ENCODE peak calls at places on chromosomes 16 and 17, in seven cellular contexts. F, M, H, U, Z, B and Q are unnamed samples.

GRCh38 chr16:67269766-67270165 is 9.6 kb upstream of the PLEKHG4 start:
- DNase-seq in F (peak), M (no peak), H (no peak), U (no peak), Z (no peak), B (no peak), Q (no peak)

GRCh38 chr17:27751622-27752490 is 48.5 kb downstream of the NOS2 start:
- DNase-seq in F (no peak), M (no peak), H (no peak), U (no peak), Z (no peak), B (no peak), Q (no peak)

GRCh38 chr17:60371818-60372510 is 20.0 kb downstream of the USP32 start:
- DNase-seq in F (no peak), M (no peak), H (no peak), U (no peak), Z (no peak), B (no peak), Q (no peak)

GRCh38 chr17:1108810-1109605 is 70.8 kb downstream of the ABR start:
- DNase-seq in F (peak), M (no peak), H (peak), U (no peak), Z (peak), B (peak), Q (no peak)

GRCh38 chr17:250487-251300 is 69.2 kb upstream of the DOC2B start:
- DNase-seq in F (no peak), M (no peak), H (no peak), U (no peak), Z (no peak), B (no peak), Q (no peak)

GRCh38 chr16:72191551-72191950 is 19.6 kb upstream of the PMFBP1 start:
- DNase-seq in F (peak), M (no peak), H (no peak), U (no peak), Z (no peak), B (no peak), Q (no peak)

GRCh38 chr16:3734758-3735221 is 17.5 kb upstream of the TRAP1 start:
- DNase-seq in F (no peak), M (no peak), H (no peak), U (no peak), Z (no peak), B (no peak), Q (no peak)

GRCh38 chr16:54974391-54974790 is 43.7 kb downstream of the IRX5 start:
- DNase-seq in F (no peak), M (no peak), H (peak), U (no peak), Z (no peak), B (no peak), Q (no peak)

GRCh38 chr17:622356-622755 is 92.3 kb downstream of the VPS53 start:
- DNase-seq in F (peak), M (no peak), H (no peak), U (no peak), Z (peak), B (no peak), Q (no peak)

GRCh38 chr16:69859105-69859969 is 91.8 kb upstream of the CLEC18A start:
- DNase-seq in F (peak), M (peak), H (peak), U (no peak), Z (no peak), B (peak), Q (no peak)

GRCh38 chr17:70053241-70054234 is 21.5 kb upstream of the KCNJ16 start:
- DNase-seq in F (peak), M (no peak), H (no peak), U (no peak), Z (no peak), B (no peak), Q (no peak)

GRCh38 chr16:8928467-8928957 is 35.2 kb downstream of the USP7 start:
- DNase-seq in F (peak), M (no peak), H (no peak), U (no peak), Z (no peak), B (no peak), Q (no peak)

GRCh38 chr16:38941-39892 is 14.2 kb downstream of the POLR3K start:
- DNase-seq in F (no peak), M (peak), H (no peak), U (no peak), Z (no peak), B (no peak), Q (no peak)

GRCh38 chr17:68511671-68512246 is 471 bp upstream of the PRKAR1A start:
- DNase-seq in F (peak), M (peak), H (peak), U (no peak), Z (peak), B (peak), Q (no peak)

GRCh38 chr16:5670198-5670597 is 572.6 kb upstream of the EEF2KMT start:
- DNase-seq in F (no peak), M (no peak), H (no peak), U (no peak), Z (no peak), B (no peak), Q (no peak)

GRCh38 chr17:79555543-79555942 is 55.3 kb downstream of the RBFOX3 start:
- DNase-seq in F (no peak), M (no peak), H (no peak), U (no peak), Z (no peak), B (no peak), Q (no peak)

GRCh38 chr16:57635266-57636097 is 7.1 kb downstream of the ADGRG1 start:
- DNase-seq in F (no peak), M (no peak), H (no peak), U (no peak), Z (no peak), B (no peak), Q (no peak)

GRCh38 chr17:7903154-7904103 is 12.7 kb downstream of the RNF227 start:
- DNase-seq in F (peak), M (no peak), H (no peak), U (no peak), Z (no peak), B (no peak), Q (no peak)

GRCh38 chr16:12186774-12187335 is 210.3 kb downstream of the SNX29 start:
- DNase-seq in F (peak), M (no peak), H (no peak), U (no peak), Z (no peak), B (no peak), Q (no peak)

GRCh38 chr17:2421315-2422147 is 20.7 kb upstream of the MNT start:
- DNase-seq in F (peak), M (no peak), H (no peak), U (no peak), Z (no peak), B (no peak), Q (no peak)

GRCh38 chr16:704552-705380 is 835 bp downstream of the FBXL16 start:
- DNase-seq in F (no peak), M (no peak), H (no peak), U (no peak), Z (no peak), B (no peak), Q (no peak)

GRCh38 chr17:62627219-62627903 is at the start of gene MRC2:
- DNase-seq in F (peak), M (peak), H (peak), U (no peak), Z (peak), B (peak), Q (no peak)

GRCh38 chr17:63096426-63096825 is 130.4 kb downstream of the TANC2 start:
- DNase-seq in F (no peak), M (no peak), H (no peak), U (no peak), Z (peak), B (no peak), Q (peak)

GRCh38 chr17:50696365-50696879 is 11.3 kb downstream of the ANKRD40 start:
- DNase-seq in F (no peak), M (no peak), H (no peak), U (no peak), Z (no peak), B (no peak), Q (no peak)

GRCh38 chr16:89409161-89409711 is 81.1 kb downstream of the ANKRD11 start:
- DNase-seq in F (peak), M (no peak), H (no peak), U (no peak), Z (peak), B (no peak), Q (no peak)

GRCh38 chr17:14300628-14301278 is at the start of gene HS3ST3B1:
- DNase-seq in F (peak), M (peak), H (peak), U (peak), Z (peak), B (peak), Q (peak)

GRCh38 chr16:10982430-10983174 is 38.2 kb downstream of the CLEC16A start:
- DNase-seq in F (no peak), M (no peak), H (no peak), U (no peak), Z (no peak), B (no peak), Q (peak)

GRCh38 chr17:10730956-10731879 is 1.4 kb upstream of the TMEM220 start:
- DNase-seq in F (no peak), M (no peak), H (no peak), U (no peak), Z (no peak), B (no peak), Q (no peak)
- TF ChIP-seq CTCF in F (no peak), M (no peak), H (no peak), U (no peak), Z (no peak), B (no peak), Q (no peak)

DNA sequence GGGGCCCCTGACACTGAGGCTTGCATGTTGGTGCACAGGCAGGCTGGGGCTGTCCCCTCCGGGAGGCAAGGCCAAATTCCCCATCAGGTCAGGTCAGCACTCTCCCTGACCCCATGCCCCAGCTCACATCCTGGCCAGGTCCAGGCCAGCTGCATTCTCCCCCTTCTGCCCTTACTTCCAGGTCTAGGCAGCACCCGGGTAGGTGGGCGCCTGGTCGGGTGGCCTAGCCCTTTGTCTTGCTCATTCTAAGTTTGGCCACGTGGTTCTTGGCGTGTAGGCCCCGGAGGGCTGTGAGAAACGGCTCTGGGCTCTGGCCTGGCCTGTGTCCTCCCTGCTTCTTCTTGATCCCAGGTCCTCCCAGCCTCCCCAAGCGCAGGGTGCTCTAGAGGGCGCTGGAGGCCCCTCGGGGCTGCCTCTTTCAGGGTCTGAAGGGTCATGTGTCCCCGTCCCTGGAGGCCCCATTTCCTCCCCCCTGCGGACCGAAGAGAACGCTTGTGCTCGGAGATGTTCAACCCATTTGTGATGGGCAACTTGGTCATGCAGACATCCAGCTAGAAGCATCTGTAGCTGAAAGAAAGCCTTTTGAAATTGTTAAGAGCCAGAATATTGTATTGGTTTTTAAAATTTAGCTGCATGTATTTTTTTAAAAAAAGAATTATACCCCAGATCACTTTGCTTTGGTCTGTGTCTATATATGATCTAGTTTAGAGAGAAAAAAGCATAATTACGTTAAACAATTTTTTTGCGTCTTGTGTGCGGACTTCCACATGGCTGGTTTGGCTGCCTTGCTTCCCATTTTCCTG is 6.7 kb downstream of the BAHCC1 start:
- DNase-seq in F (peak), M (no peak), H (no peak), U (no peak), Z (no peak), B (no peak), Q (no peak)
- TF ChIP-seq CTCF in F (peak), M (no peak), H (no peak), U (no peak), Z (peak), B (no peak), Q (peak)

DNA sequence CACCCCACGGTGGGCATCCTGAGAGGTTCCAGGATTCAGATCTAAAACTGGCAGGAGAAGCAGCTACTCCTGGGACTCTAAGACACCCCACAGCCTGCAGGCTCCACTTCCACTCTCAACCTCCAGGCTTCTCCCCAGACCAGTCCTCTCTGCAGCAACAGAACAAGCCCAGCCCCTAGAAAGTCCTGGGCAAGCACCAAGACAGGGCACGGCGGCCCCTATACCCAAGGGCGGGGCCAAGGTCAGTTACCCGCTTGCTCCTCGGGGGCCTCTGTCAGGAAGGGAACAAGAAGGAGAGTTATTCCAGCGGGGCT is 62.8 kb downstream of the MYO18A start:
- DNase-seq in F (no peak), M (no peak), H (no peak), U (no peak), Z (no peak), B (no peak), Q (no peak)
- TF ChIP-seq CTCF in F (no peak), M (no peak), H (peak), U (no peak), Z (peak), B (peak), Q (no peak)

DNA sequence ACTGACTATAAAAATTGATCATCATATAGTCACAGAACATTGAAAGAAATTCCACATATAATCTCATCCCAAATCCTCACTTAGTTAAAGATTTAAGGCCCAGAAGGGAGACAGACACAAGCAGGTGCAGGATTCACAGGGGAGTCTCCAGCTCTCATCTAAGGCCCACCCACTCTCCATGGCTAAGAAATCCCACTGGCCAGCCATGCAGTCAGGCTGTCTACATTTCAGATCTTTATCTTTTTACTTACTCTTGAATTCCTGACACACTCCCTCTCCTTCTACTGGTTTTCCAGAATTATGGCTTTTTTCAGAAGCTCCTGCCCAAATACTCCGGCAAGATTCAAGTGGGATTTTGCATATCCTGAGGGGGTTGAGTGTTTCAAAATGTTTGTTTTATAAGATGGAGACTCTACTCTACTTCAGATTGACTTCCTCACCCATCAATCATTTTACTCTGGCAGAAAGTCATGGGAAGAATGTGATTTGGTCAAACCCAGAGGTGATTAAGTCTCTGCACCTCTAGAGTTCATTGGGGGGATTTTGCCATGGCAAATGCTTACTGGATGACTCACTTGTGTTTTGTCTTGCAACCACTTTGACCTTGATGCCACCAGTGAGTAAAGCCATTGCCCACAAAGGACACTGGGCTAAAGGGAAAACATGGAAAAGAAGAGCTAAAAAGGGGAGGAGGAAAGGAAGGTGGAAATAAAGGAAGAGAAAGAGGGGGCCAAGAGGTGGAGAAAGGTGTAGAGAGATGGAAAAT is 688.8 kb upstream of the SALL1 start:
- DNase-seq in F (no peak), M (no peak), H (no peak), U (no peak), Z (peak), B (no peak), Q (no peak)
- TF ChIP-seq CTCF in F (no peak), M (no peak), H (no peak), U (no peak), Z (no peak), B (no peak), Q (no peak)

GRCh38 chr16:84088695-84089395 is 27.9 kb downstream of the MBTPS1 start:
- DNase-seq in F (no peak), M (no peak), H (no peak), U (no peak), Z (no peak), B (no peak), Q (no peak)
- TF ChIP-seq CTCF in F (peak), M (no peak), H (no peak), U (no peak), Z (peak), B (no peak), Q (no peak)

GRCh38 chr16:64468515-64469090 is 653.3 kb downstream of the CDH11 start:
- DNase-seq in F (no peak), M (no peak), H (no peak), U (no peak), Z (no peak), B (no peak), Q (no peak)

GRCh38 chr16:64469351-64469750 is 652.5 kb downstream of the CDH11 start:
- DNase-seq in F (no peak), M (no peak), H (no peak), U (no peak), Z (no peak), B (no peak), Q (no peak)

GRCh38 chr16:64470916-64471315 is 650.9 kb downstream of the CDH11 start:
- DNase-seq in F (peak), M (no peak), H (no peak), U (no peak), Z (no peak), B (no peak), Q (no peak)

GRCh38 chr16:64475627-64476351 is 646.1 kb downstream of the CDH11 start:
- DNase-seq in F (peak), M (no peak), H (no peak), U (no peak), Z (no peak), B (no peak), Q (no peak)

DNA sequence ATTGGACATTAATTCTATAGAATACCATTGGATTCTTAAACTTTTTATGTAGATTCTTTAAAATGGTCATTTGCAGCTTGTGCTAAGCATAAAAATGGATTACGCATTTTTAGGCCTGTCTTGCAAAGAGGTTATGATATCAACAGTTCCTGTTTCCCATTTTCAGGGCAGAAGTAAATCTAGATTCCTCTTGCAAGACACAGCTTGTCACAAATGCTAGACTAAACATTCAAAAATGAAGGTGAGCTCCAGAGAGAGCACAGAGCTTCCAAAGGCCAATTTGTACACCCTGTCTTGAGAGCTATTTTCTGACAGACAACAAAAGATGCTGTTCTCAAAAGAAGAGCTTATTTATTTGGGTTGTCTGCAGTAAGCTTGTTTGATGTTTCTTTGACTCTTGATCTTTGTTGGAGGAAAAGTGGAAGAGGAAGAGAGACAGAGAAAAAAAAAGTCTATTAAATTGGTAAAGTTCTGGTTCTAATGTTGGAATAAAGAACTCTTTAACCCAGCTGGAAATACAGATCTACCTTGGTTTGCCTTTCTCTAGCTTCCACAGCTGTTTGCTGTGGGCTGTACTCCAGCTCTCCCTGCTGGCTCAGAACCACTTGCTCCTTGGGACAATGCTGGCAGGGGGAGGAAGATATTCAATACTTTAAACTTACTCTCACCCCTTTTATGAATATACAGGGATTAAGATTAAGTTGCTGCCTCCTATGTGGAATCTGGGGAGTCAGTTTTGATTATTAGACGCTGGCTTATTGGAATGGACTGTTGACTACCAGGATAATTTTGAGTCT is 651.8 kb downstream of the CDH11 start:
- DNase-seq in F (peak), M (no peak), H (no peak), U (no peak), Z (no peak), B (no peak), Q (no peak)
- TF ChIP-seq CTCF in F (peak), M (no peak), H (no peak), U (no peak), Z (no peak), B (no peak), Q (peak)

GRCh38 chr17:75288359-75288758 is 874 bp downstream of the SLC25A19 start:
- DNase-seq in F (no peak), M (no peak), H (no peak), U (no peak), Z (no peak), B (no peak), Q (no peak)

GRCh38 chr17:75287221-75287620 is 2.0 kb downstream of the SLC25A19 start:
- DNase-seq in F (no peak), M (no peak), H (no peak), U (no peak), Z (no peak), B (no peak), Q (no peak)

GRCh38 chr17:75288784-75289121 is 480 bp downstream of the SLC25A19 start:
- DNase-seq in F (no peak), M (peak), H (no peak), U (no peak), Z (no peak), B (no peak), Q (no peak)

GRCh38 chr17:75289122-75289831 is at the start of gene SLC25A19:
- DNase-seq in F (peak), M (peak), H (peak), U (peak), Z (peak), B (peak), Q (peak)

DNA sequence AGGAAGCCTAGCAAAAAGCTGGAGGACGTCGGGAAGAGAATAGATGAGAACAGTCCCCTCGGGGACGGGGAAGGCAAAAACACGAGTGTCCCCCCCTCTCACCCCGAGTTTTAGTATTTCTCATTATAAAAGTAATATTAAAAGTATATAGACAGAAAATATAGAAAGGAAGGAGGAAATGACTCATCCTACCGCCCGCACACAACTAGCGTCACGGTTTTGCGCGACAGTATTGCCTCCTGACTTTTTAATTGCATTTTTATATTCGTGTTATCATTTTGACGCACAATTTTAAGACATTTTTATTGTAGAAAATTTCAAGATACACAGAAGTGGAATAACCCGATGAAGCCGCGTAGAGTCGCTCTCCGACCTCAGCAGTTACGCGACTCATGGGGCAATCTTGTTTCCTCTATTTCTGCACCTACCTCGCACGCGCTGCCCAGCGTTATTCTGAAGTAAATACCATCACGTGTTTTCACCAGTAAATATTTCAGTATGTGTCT is 652 bp upstream of the SLC25A19 start:
- DNase-seq in F (peak), M (no peak), H (no peak), U (no peak), Z (peak), B (no peak), Q (no peak)
- TF ChIP-seq CTCF in F (peak), M (no peak), H (no peak), U (no peak), Z (peak), B (no peak), Q (peak)

GRCh38 chr17:45320931-45321461 is 4.2 kb upstream of the MAP3K14 start:
- DNase-seq in F (peak), M (no peak), H (no peak), U (no peak), Z (peak), B (no peak), Q (peak)
- TF ChIP-seq CTCF in F (no peak), M (no peak), H (no peak), U (peak), Z (peak), B (no peak), Q (no peak)

GRCh38 chr17:42676424-42677011 is at the start of gene PLEKHH3:
- DNase-seq in F (no peak), M (no peak), H (no peak), U (no peak), Z (peak), B (peak), Q (no peak)
- TF ChIP-seq CTCF in F (peak), M (no peak), H (no peak), U (no peak), Z (peak), B (no peak), Q (no peak)